ENCODE peak calls at places on chromosomes 12 and 14, in five cellular contexts. One of them, this sample, is unnamed.

GRCh38 chr12:106138646-106139421 is at the start of gene NUAK1:
- DNase-seq in stomach: peak; percentile 54
- DNase-seq in pancreas: peak; percentile 85
- DNase-seq in psoas muscle: peak; percentile 79
- DNase-seq in GM23248: peak; percentile 83
- DNase-seq in this sample: peak; percentile 60

GRCh38 chr12:124278389-124279101 is 16.3 kb upstream of the RFLNA start:
- DNase-seq in stomach: peak; percentile 47
- DNase-seq in pancreas: no peak
- DNase-seq in psoas muscle: no peak
- DNase-seq in GM23248: no peak
- DNase-seq in this sample: no peak

GRCh38 chr14:100874411-100875091 is 29.0 kb downstream of the RTL1 start:
- DNase-seq in stomach: no peak
- DNase-seq in pancreas: peak; percentile 44
- DNase-seq in psoas muscle: no peak
- DNase-seq in GM23248: no peak
- DNase-seq in this sample: peak; percentile 21

GRCh38 chr12:31001581-31002360 is 71.9 kb upstream of the DDX11 start:
- DNase-seq in stomach: no peak
- DNase-seq in pancreas: peak; percentile 31
- DNase-seq in psoas muscle: no peak
- DNase-seq in GM23248: no peak
- DNase-seq in this sample: peak; percentile 31

GRCh38 chr12:117853600-117853999 is 115.2 kb downstream of the KSR2 start:
- DNase-seq in stomach: peak; percentile 43
- DNase-seq in pancreas: no peak
- DNase-seq in psoas muscle: no peak
- DNase-seq in GM23248: peak; percentile 15
- DNase-seq in this sample: no peak

GRCh38 chr14:20680843-20681347 is 3.5 kb upstream of the RNASE4 start:
- DNase-seq in stomach: peak; percentile 41
- DNase-seq in pancreas: no peak
- DNase-seq in psoas muscle: no peak
- DNase-seq in GM23248: no peak
- DNase-seq in this sample: peak; percentile 65

GRCh38 chr12:75305412-75306332 is 24.5 kb downstream of the CAPS2 start:
- DNase-seq in stomach: no peak
- DNase-seq in pancreas: peak; percentile 46
- DNase-seq in psoas muscle: peak; percentile 11
- DNase-seq in GM23248: no peak
- DNase-seq in this sample: no peak

GRCh38 chr12:3170423-3171194 is 93.4 kb downstream of the TSPAN9 start:
- DNase-seq in stomach: no peak
- DNase-seq in pancreas: no peak
- DNase-seq in psoas muscle: no peak
- DNase-seq in GM23248: peak; percentile 95
- DNase-seq in this sample: no peak

GRCh38 chr12:56571131-56571530 is 49.5 kb downstream of the RBMS2 start:
- DNase-seq in stomach: no peak
- DNase-seq in pancreas: no peak
- DNase-seq in psoas muscle: no peak
- DNase-seq in GM23248: no peak
- DNase-seq in this sample: no peak

GRCh38 chr12:14716848-14717444 is 20.5 kb upstream of the GUCY2C start:
- DNase-seq in stomach: peak; percentile 38
- DNase-seq in pancreas: no peak
- DNase-seq in psoas muscle: no peak
- DNase-seq in GM23248: peak; percentile 66
- DNase-seq in this sample: peak; percentile 43

GRCh38 chr12:90360300-90360699 is 594.7 kb downstream of the CCER1 start:
- DNase-seq in stomach: no peak
- DNase-seq in pancreas: no peak
- DNase-seq in psoas muscle: no peak
- DNase-seq in GM23248: no peak
- DNase-seq in this sample: no peak

GRCh38 chr12:50764861-50765324 is 992 bp downstream of the ATF1 start:
- DNase-seq in stomach: no peak
- DNase-seq in pancreas: no peak
- DNase-seq in psoas muscle: no peak
- DNase-seq in GM23248: peak; percentile 67
- DNase-seq in this sample: no peak

GRCh38 chr12:105262461-105263184 is 26.6 kb upstream of the APPL2 start:
- DNase-seq in stomach: no peak
- DNase-seq in pancreas: no peak
- DNase-seq in psoas muscle: no peak
- DNase-seq in GM23248: no peak
- DNase-seq in this sample: no peak

GRCh38 chr12:115871714-115872113 is 405.8 kb downstream of the MED13L start:
- DNase-seq in stomach: no peak
- DNase-seq in pancreas: no peak
- DNase-seq in psoas muscle: no peak
- DNase-seq in GM23248: peak; percentile 50
- DNase-seq in this sample: no peak

GRCh38 chr14:24052656-24053547 is 1.1 kb downstream of the CARMIL3 start:
- DNase-seq in stomach: no peak
- DNase-seq in pancreas: peak; percentile 52
- DNase-seq in psoas muscle: no peak
- DNase-seq in GM23248: peak; percentile 59
- DNase-seq in this sample: no peak

GRCh38 chr14:100679707-100680438 is 46.8 kb upstream of the DLK1 start:
- DNase-seq in stomach: no peak
- DNase-seq in pancreas: no peak
- DNase-seq in psoas muscle: peak; percentile 59
- DNase-seq in GM23248: peak; percentile 78
- DNase-seq in this sample: peak; percentile 19

GRCh38 chr12:52037248-52037861 is 13.9 kb upstream of the NR4A1 start:
- DNase-seq in stomach: peak; percentile 54
- DNase-seq in pancreas: peak; percentile 78
- DNase-seq in psoas muscle: peak; percentile 82
- DNase-seq in GM23248: peak; percentile 81
- DNase-seq in this sample: peak; percentile 69

GRCh38 chr12:42759622-42760273 is 170.2 kb upstream of the PRICKLE1 start:
- DNase-seq in stomach: peak; percentile 31
- DNase-seq in pancreas: no peak
- DNase-seq in psoas muscle: peak; percentile 79
- DNase-seq in GM23248: peak; percentile 74
- DNase-seq in this sample: no peak

GRCh38 chr12:4974217-4974616 is 64.5 kb downstream of the KCNA1 start:
- DNase-seq in stomach: no peak
- DNase-seq in pancreas: no peak
- DNase-seq in psoas muscle: no peak
- DNase-seq in GM23248: no peak
- DNase-seq in this sample: no peak

GRCh38 chr14:51726166-51726899 is 74.6 kb downstream of the FRMD6 start:
- DNase-seq in stomach: no peak
- DNase-seq in pancreas: no peak
- DNase-seq in psoas muscle: no peak
- DNase-seq in GM23248: peak; percentile 78
- DNase-seq in this sample: no peak

GRCh38 chr12:112906712-112907414 is at the start of gene OAS1:
- DNase-seq in stomach: peak; percentile 35
- DNase-seq in pancreas: no peak
- DNase-seq in psoas muscle: no peak
- DNase-seq in GM23248: peak; percentile 51
- DNase-seq in this sample: no peak

GRCh38 chr12:94730846-94731245 is 80.5 kb upstream of the TMCC3 start:
- DNase-seq in stomach: no peak
- DNase-seq in pancreas: no peak
- DNase-seq in psoas muscle: no peak
- DNase-seq in GM23248: no peak
- DNase-seq in this sample: no peak

GRCh38 chr12:124445826-124446225 is 121.6 kb downstream of the NCOR2 start:
- DNase-seq in stomach: no peak
- DNase-seq in pancreas: no peak
- DNase-seq in psoas muscle: no peak
- DNase-seq in GM23248: no peak
- DNase-seq in this sample: no peak

GRCh38 chr12:28537474-28537873 is 347.2 kb downstream of the CCDC91 start:
- DNase-seq in stomach: no peak
- DNase-seq in pancreas: no peak
- DNase-seq in psoas muscle: no peak
- DNase-seq in GM23248: peak; percentile 11
- DNase-seq in this sample: no peak
- H3K27ac ChIP-seq in stomach: no peak overlapping the region
- H3K27ac ChIP-seq in pancreas: no peak overlapping the region
- H3K27ac ChIP-seq in psoas muscle: no peak overlapping the region
- H3K27ac ChIP-seq in GM23248: no peak overlapping the region
- H3K27ac ChIP-seq in this sample: no peak overlapping the region

GRCh38 chr12:62438098-62438692 is 28.4 kb upstream of the MON2 start:
- DNase-seq in stomach: peak; percentile 54
- DNase-seq in pancreas: no peak
- DNase-seq in psoas muscle: no peak
- DNase-seq in GM23248: peak; percentile 66
- DNase-seq in this sample: peak; percentile 32

GRCh38 chr12:62434504-62435336 is 31.9 kb upstream of the MON2 start:
- DNase-seq in stomach: peak; percentile 29
- DNase-seq in pancreas: peak; percentile 54
- DNase-seq in psoas muscle: no peak
- DNase-seq in GM23248: peak; percentile 6
- DNase-seq in this sample: no peak

GRCh38 chr12:62435337-62436163 is 31.1 kb upstream of the MON2 start:
- DNase-seq in stomach: peak; percentile 49
- DNase-seq in pancreas: peak; percentile 71
- DNase-seq in psoas muscle: peak; percentile 27
- DNase-seq in GM23248: peak; percentile 81
- DNase-seq in this sample: peak; percentile 22

DNA sequence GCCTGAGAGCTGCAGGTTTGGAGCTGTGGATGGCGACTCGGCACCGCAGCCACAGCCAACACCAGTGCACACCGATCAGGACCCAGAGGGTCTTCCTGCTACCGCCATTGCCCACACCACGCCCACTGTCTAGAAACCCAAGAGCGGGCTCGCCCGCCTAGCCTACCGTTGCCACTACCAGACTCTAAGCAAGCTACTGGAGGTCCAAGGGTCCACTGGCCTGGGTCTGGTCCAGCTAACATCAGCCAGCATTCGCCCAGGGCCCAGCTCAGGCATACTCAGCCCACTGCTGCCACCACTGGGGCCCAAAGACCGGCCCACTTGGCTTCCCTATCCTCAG is 30.5 kb upstream of the MON2 start:
- DNase-seq in stomach: no peak
- DNase-seq in pancreas: no peak
- DNase-seq in psoas muscle: peak; percentile 10
- DNase-seq in GM23248: no peak
- DNase-seq in this sample: no peak
- H3K4me3 ChIP-seq in stomach: peak overlapping the region; percentile 63
- H3K4me3 ChIP-seq in pancreas: no peak overlapping the region
- H3K4me3 ChIP-seq in psoas muscle: no peak overlapping the region
- H3K4me3 ChIP-seq in GM23248: no peak overlapping the region
- H3K4me3 ChIP-seq in this sample: no peak overlapping the region

DNA sequence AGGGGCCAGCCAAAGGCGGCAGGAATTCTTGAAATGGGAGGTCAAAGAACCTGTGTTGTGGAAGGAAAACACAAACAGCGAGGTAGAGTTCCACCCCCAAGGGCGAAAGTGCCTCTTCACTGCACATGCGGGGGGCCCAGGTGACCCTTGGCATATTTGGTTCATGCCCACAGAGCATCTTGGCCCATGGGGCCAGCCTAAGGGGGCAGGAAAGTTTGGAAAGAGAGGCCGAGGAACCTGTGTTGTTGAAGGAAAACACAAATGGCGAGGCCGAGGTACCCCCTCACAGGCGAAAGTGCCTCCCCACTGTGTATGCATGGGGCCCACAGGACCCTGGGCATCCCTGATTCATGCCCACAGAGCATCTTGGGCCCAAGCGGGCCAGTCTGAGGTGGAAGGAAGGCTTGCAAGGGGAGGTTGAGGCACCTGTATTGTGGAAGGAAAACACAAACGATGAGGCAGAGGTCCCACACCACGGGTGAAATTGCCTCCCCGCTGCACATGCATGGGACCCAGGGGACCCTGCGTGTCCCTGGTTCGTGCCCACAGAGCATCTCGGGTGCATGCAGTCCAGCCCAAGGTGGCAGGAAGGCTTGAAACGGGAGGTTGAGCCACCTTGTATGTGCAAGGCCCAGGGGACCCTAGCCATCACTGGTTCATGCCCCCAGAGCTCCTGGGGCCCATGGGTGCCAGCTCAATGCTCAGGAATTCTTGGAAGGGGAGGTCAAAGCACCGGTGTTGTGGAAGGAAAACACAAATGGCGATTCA is 384.1 kb downstream of the ALG10 start:
- DNase-seq in stomach: peak; percentile 16
- DNase-seq in pancreas: peak; percentile 19
- DNase-seq in psoas muscle: peak; percentile 4
- DNase-seq in GM23248: no peak
- DNase-seq in this sample: peak; percentile 33
- H3K9me3 ChIP-seq in stomach: peaks cover 100% of the 10 kb centered on the region
- H3K9me3 ChIP-seq in pancreas: no peaks in the 10 kb centered on the region
- H3K9me3 ChIP-seq in psoas muscle: peaks cover 24% of the 10 kb centered on the region
- H3K9me3 ChIP-seq in GM23248: no peaks in the 10 kb centered on the region
- H3K9me3 ChIP-seq in this sample: no peaks in the 10 kb centered on the region

DNA sequence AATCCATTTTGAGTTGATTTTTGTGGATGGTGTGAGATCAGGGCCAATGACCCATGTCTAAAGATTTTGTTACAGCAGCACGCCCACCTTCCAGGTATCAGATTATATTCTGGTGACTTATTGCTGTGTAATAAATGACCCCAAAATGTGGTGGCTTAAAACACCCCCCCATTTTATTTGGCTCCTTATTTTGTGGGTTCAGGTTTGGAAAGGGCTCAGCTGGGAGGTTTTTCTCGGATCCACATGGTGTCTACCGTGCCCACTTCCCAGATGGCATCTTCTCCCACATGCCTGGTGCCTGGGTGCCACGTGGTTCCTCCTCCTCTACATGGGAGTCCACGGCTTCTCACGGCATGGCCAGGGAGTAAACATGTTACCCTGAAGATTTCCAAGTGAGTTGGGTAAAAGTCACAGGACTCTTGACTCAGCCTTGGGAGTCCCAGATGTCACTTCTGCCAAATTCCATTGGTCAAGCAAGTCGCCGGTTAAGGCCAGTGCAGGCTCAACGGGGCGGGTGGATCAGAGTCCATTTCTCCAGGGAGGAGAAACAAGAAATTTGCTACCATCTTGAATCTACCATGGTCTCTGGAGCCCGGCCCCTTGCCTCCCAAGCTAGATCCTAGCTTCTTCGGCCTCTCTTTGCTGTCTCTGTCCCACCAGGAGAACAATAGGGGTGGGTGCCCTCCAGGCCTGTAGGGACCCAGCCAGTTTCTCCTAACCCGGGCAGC is 214.3 kb downstream of the KIF26A start:
- DNase-seq in stomach: peak; percentile 14
- DNase-seq in pancreas: no peak
- DNase-seq in psoas muscle: no peak
- DNase-seq in GM23248: no peak
- DNase-seq in this sample: peak; percentile 37
- H3K27ac ChIP-seq in stomach: no peak overlapping the region
- H3K27ac ChIP-seq in pancreas: no peak overlapping the region
- H3K27ac ChIP-seq in psoas muscle: no peak overlapping the region
- H3K27ac ChIP-seq in GM23248: no peak overlapping the region
- H3K27ac ChIP-seq in this sample: no peak overlapping the region

GRCh38 chr14:70893842-70894237 is 13.4 kb upstream of the PCNX1 start:
- DNase-seq in stomach: no peak
- DNase-seq in pancreas: no peak
- DNase-seq in psoas muscle: no peak
- DNase-seq in GM23248: no peak
- DNase-seq in this sample: no peak
- H3K4me3 ChIP-seq in stomach: no peak overlapping the region
- H3K4me3 ChIP-seq in pancreas: no peak overlapping the region
- H3K4me3 ChIP-seq in psoas muscle: no peak overlapping the region
- H3K4me3 ChIP-seq in GM23248: no peak overlapping the region
- H3K4me3 ChIP-seq in this sample: no peak overlapping the region

This sample was measured in Peyer's patch.